ENCODE peak calls at places on chromosomes 6 and 20, in six cellular contexts. One of them, this sample, is unnamed.

GRCh38 chr6:90653750-90654149 is 66.9 kb upstream of the MAP3K7 start:
- DNase-seq in dorsolateral prefrontal cortex: no peak
- DNase-seq in left ventricle myocardium inferior: no peak
- DNase-seq in WTC11: no peak
- DNase-seq in K562: no peak
- DNase-seq in CD8-positive, alpha-beta T cell: no peak
- DNase-seq in this sample: no peak

GRCh38 chr6:100116409-100117194 is 122.6 kb upstream of the MCHR2 start:
- DNase-seq in CD8-positive, alpha-beta T cell: no peak
- DNase-seq in left ventricle myocardium inferior: no peak
- DNase-seq in WTC11: peak; percentile 43
- DNase-seq in dorsolateral prefrontal cortex: peak; percentile 11
- DNase-seq in K562: peak; percentile 19
- DNase-seq in this sample: peak; percentile 55

GRCh38 chr6:13724174-13724573 is 12.5 kb upstream of the RANBP9 start:
- DNase-seq in K562: no peak
- DNase-seq in dorsolateral prefrontal cortex: no peak
- DNase-seq in left ventricle myocardium inferior: no peak
- DNase-seq in WTC11: no peak
- DNase-seq in CD8-positive, alpha-beta T cell: no peak
- DNase-seq in this sample: no peak

GRCh38 chr20:47857994-47858557 is 72.8 kb upstream of the SULF2 start:
- DNase-seq in left ventricle myocardium inferior: no peak
- DNase-seq in CD8-positive, alpha-beta T cell: no peak
- DNase-seq in WTC11: no peak
- DNase-seq in dorsolateral prefrontal cortex: no peak
- DNase-seq in K562: no peak
- DNase-seq in this sample: no peak

GRCh38 chr20:24242763-24243162 is 226.7 kb upstream of the SYNDIG1 start:
- DNase-seq in left ventricle myocardium inferior: no peak
- DNase-seq in WTC11: no peak
- DNase-seq in K562: no peak
- DNase-seq in dorsolateral prefrontal cortex: no peak
- DNase-seq in CD8-positive, alpha-beta T cell: no peak
- DNase-seq in this sample: no peak

GRCh38 chr20:32582659-32583580 is 2.2 kb downstream of the NOL4L start:
- DNase-seq in dorsolateral prefrontal cortex: no peak
- DNase-seq in K562: peak; percentile 77
- DNase-seq in left ventricle myocardium inferior: peak; percentile 25
- DNase-seq in CD8-positive, alpha-beta T cell: no peak
- DNase-seq in WTC11: peak; percentile 45
- DNase-seq in this sample: peak; percentile 51

GRCh38 chr6:15152720-15153119 is 93.1 kb upstream of the JARID2 start:
- DNase-seq in dorsolateral prefrontal cortex: no peak
- DNase-seq in WTC11: no peak
- DNase-seq in CD8-positive, alpha-beta T cell: no peak
- DNase-seq in left ventricle myocardium inferior: no peak
- DNase-seq in K562: peak; percentile 44
- DNase-seq in this sample: no peak

GRCh38 chr6:144785056-144785455 is 499.9 kb downstream of the UTRN start:
- DNase-seq in left ventricle myocardium inferior: no peak
- DNase-seq in dorsolateral prefrontal cortex: no peak
- DNase-seq in CD8-positive, alpha-beta T cell: no peak
- DNase-seq in WTC11: no peak
- DNase-seq in K562: no peak
- DNase-seq in this sample: no peak

GRCh38 chr6:33744001-33744848 is 2.5 kb downstream of the IP6K3 start:
- DNase-seq in K562: peak; percentile 91
- DNase-seq in WTC11: peak; percentile 84
- DNase-seq in left ventricle myocardium inferior: peak; percentile 68
- DNase-seq in CD8-positive, alpha-beta T cell: peak; percentile 78
- DNase-seq in dorsolateral prefrontal cortex: peak; percentile 79
- DNase-seq in this sample: peak; percentile 80

DNA sequence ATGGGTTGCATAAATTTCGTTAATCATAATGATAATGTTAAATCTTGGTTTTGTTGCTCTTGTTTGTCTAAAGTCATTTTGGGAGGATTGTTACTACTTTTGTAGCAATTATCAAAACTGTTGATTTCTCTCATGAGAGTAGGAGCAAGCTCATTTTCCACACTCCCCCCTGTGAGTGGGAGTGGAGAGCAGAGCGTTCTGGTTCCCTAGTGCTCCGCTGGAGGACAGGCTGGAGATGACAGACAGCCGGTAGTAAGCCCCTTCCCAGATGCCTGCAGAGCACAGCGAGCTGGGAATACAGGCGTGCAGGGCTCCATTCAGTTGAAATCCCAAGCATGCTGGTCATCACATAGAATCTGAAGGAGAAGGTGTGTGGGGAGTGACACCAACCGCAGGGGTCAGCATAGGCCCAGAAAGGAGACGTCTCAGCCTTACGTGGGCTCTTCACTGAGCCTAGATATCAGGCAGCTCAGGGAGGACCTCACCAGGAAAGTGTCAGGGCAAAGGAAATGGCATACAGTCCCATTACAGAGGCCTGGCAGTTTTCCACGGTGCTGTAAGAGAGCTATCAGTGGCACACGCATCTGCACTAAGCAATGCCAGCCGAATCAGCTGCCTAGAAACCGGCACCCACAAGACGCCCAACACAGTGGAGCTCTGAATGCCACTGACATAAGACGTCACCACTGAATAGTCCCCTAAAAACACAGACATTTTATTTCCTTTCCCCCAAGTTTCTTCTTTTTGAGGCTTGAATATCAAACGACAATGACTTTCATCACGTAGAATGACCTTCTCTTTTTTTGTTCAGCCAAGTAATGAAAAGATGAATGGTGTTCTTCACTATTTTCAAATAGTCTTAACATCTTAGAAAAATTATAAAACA is 89.2 kb upstream of the FOXQ1 start:
- DNase-seq in dorsolateral prefrontal cortex: no peak
- DNase-seq in K562: no peak
- DNase-seq in CD8-positive, alpha-beta T cell: no peak
- DNase-seq in left ventricle myocardium inferior: peak; percentile 52
- DNase-seq in WTC11: no peak
- DNase-seq in this sample: no peak
- TF ChIP-seq CTCF in dorsolateral prefrontal cortex: no peak
- TF ChIP-seq CTCF in K562: no peak
- TF ChIP-seq CTCF in CD8-positive, alpha-beta T cell: no peak
- TF ChIP-seq CTCF in left ventricle myocardium inferior: no peak
- TF ChIP-seq CTCF in WTC11: no peak
- TF ChIP-seq CTCF in this sample: no peak

GRCh38 chr6:41709375-41709774 is 26.0 kb downstream of the TFEB start:
- DNase-seq in left ventricle myocardium inferior: no peak
- DNase-seq in dorsolateral prefrontal cortex: no peak
- DNase-seq in K562: no peak
- DNase-seq in CD8-positive, alpha-beta T cell: no peak
- DNase-seq in WTC11: no peak
- DNase-seq in this sample: no peak
- TF ChIP-seq CTCF in left ventricle myocardium inferior: no peak
- TF ChIP-seq CTCF in dorsolateral prefrontal cortex: no peak
- TF ChIP-seq CTCF in K562: no peak
- TF ChIP-seq CTCF in CD8-positive, alpha-beta T cell: no peak
- TF ChIP-seq CTCF in WTC11: no peak
- TF ChIP-seq CTCF in this sample: no peak

DNA sequence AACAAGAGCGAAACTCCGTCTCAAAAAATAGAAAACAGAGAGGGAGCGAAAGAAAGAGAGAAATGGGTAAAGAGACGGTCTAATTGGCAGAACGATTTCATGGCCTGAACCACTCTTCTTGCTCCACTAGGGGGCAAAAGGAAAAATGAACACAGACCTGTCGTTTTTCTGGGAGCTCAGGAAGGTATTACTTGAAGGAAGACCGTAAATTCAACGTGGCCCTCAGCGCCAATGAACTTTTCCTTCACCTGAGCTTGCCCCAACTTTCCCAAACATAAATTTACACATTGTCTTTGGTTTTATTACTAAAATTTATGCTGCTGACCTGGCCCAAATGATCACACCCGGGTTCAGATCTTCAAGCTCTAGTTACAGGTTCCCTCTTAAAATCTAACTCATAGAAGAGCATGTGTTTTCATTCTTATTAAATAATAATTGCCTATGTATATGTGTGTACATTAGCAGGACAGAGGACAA is 67.3 kb downstream of the ATP9A start:
- DNase-seq in K562: peak; percentile 43
- DNase-seq in CD8-positive, alpha-beta T cell: no peak
- DNase-seq in left ventricle myocardium inferior: no peak
- DNase-seq in dorsolateral prefrontal cortex: peak; percentile 41
- DNase-seq in WTC11: peak; percentile 35
- DNase-seq in this sample: peak; percentile 34
- TF ChIP-seq CTCF in K562: peak; percentile 53
- TF ChIP-seq CTCF in CD8-positive, alpha-beta T cell: peak; percentile 40
- TF ChIP-seq CTCF in left ventricle myocardium inferior: peak; percentile 70
- TF ChIP-seq CTCF in dorsolateral prefrontal cortex: peak; percentile 75
- TF ChIP-seq CTCF in WTC11: peak; percentile 71
- TF ChIP-seq CTCF in this sample: peak; percentile 92

DNA sequence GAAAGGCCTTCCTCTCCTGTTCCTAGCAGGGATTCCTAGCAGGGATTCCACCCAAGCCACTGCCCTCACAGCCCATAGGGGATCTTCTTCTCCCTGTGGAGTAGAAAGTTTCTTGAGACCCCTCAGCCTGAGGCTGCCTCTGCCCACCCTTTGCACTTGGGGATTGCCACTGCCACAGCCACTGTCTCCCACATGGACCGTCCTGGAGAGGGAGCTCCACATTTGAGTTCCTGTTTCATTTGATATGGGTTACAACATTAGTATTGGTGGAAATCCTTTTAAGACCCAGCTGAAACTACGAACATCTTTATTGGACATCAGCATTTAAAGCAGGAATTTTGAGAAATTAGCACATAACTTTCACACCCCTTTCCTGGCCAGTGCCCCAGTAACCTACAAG is 25.6 kb downstream of the HLA-G start:
- DNase-seq in WTC11: no peak
- DNase-seq in K562: no peak
- DNase-seq in dorsolateral prefrontal cortex: no peak
- DNase-seq in left ventricle myocardium inferior: no peak
- DNase-seq in CD8-positive, alpha-beta T cell: no peak
- DNase-seq in this sample: no peak
- TF ChIP-seq CTCF in WTC11: no peak
- TF ChIP-seq CTCF in K562: no peak
- TF ChIP-seq CTCF in dorsolateral prefrontal cortex: no peak
- TF ChIP-seq CTCF in left ventricle myocardium inferior: peak; percentile 33
- TF ChIP-seq CTCF in CD8-positive, alpha-beta T cell: no peak
- TF ChIP-seq CTCF in this sample: no peak

GRCh38 chr6:72245565-72245964 is 359.2 kb downstream of the RIMS1 start:
- DNase-seq in K562: no peak
- DNase-seq in dorsolateral prefrontal cortex: no peak
- DNase-seq in left ventricle myocardium inferior: no peak
- DNase-seq in WTC11: peak; percentile 15
- DNase-seq in CD8-positive, alpha-beta T cell: no peak
- DNase-seq in this sample: no peak

GRCh38 chr6:72248621-72249020 is 362.3 kb downstream of the RIMS1 start:
- DNase-seq in left ventricle myocardium inferior: no peak
- DNase-seq in K562: no peak
- DNase-seq in WTC11: no peak
- DNase-seq in dorsolateral prefrontal cortex: no peak
- DNase-seq in CD8-positive, alpha-beta T cell: no peak
- DNase-seq in this sample: no peak

GRCh38 chr6:72250664-72251063 is 364.3 kb downstream of the RIMS1 start:
- DNase-seq in CD8-positive, alpha-beta T cell: no peak
- DNase-seq in dorsolateral prefrontal cortex: no peak
- DNase-seq in K562: no peak
- DNase-seq in WTC11: no peak
- DNase-seq in left ventricle myocardium inferior: no peak
- DNase-seq in this sample: no peak

DNA sequence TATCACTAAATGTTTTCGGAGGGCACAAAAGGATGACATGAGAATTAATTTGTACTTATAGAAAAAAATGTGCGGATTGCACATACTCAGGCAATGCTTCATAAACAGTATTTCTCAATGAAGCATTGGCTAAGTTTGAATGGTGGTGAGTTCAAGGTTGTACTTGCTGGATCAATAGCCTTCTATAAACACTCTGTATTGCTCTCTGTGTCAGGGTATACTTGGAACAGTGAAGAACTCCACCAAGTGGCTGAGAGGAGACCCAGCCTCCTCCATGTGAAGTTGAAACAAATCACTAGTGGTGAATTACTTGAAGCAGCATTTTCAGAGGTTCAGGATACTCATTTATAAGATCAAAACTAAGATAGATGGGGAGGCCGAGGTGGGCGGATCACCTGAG is 360.6 kb downstream of the RIMS1 start:
- DNase-seq in dorsolateral prefrontal cortex: no peak
- DNase-seq in CD8-positive, alpha-beta T cell: no peak
- DNase-seq in K562: no peak
- DNase-seq in left ventricle myocardium inferior: no peak
- DNase-seq in WTC11: no peak
- DNase-seq in this sample: no peak
- TF ChIP-seq CTCF in dorsolateral prefrontal cortex: no peak
- TF ChIP-seq CTCF in CD8-positive, alpha-beta T cell: no peak
- TF ChIP-seq CTCF in K562: no peak
- TF ChIP-seq CTCF in left ventricle myocardium inferior: no peak
- TF ChIP-seq CTCF in WTC11: no peak
- TF ChIP-seq CTCF in this sample: no peak

DNA sequence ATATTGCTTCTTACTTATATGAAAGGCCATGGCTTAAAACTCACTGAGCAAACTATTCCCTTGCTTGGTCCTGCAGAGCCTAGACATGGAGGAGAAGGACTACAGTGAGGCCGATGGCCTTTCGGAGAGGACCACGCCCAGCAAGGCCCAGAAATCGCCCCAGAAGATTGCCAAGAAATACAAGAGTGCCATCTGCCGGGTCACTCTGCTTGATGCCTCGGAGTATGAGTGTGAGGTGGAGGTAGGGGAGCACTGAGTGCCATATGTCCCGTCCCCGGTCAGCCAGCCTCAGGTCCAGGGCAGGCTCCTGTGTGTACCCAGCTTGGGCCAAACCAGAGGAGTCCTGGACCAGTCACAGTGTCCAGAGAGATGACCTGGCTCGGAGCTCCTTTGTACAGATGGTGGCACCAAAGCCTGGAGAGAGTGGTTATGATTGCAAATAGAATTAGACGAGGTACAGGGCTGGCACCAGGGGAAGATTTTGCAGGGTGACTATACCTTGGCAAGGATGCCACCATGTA is 21.0 kb downstream of the EPB41L1 start:
- DNase-seq in left ventricle myocardium inferior: no peak
- DNase-seq in dorsolateral prefrontal cortex: peak; percentile 94
- DNase-seq in K562: no peak
- DNase-seq in CD8-positive, alpha-beta T cell: no peak
- DNase-seq in WTC11: no peak
- DNase-seq in this sample: no peak
- TF ChIP-seq CTCF in left ventricle myocardium inferior: no peak
- TF ChIP-seq CTCF in dorsolateral prefrontal cortex: no peak
- TF ChIP-seq CTCF in K562: peak; percentile 39
- TF ChIP-seq CTCF in CD8-positive, alpha-beta T cell: no peak
- TF ChIP-seq CTCF in WTC11: no peak
- TF ChIP-seq CTCF in this sample: no peak

GRCh38 chr6:29553268-29554057 is 6.1 kb downstream of the UBD start:
- DNase-seq in CD8-positive, alpha-beta T cell: peak; percentile 17
- DNase-seq in left ventricle myocardium inferior: peak; percentile 73
- DNase-seq in K562: no peak
- DNase-seq in dorsolateral prefrontal cortex: peak; percentile 5
- DNase-seq in WTC11: peak; percentile 84
- DNase-seq in this sample: peak; percentile 71
- TF ChIP-seq CTCF in CD8-positive, alpha-beta T cell: no peak
- TF ChIP-seq CTCF in left ventricle myocardium inferior: peak; percentile 21
- TF ChIP-seq CTCF in K562: peak; percentile 27
- TF ChIP-seq CTCF in dorsolateral prefrontal cortex: no peak
- TF ChIP-seq CTCF in WTC11: no peak
- TF ChIP-seq CTCF in this sample: no peak

DNA sequence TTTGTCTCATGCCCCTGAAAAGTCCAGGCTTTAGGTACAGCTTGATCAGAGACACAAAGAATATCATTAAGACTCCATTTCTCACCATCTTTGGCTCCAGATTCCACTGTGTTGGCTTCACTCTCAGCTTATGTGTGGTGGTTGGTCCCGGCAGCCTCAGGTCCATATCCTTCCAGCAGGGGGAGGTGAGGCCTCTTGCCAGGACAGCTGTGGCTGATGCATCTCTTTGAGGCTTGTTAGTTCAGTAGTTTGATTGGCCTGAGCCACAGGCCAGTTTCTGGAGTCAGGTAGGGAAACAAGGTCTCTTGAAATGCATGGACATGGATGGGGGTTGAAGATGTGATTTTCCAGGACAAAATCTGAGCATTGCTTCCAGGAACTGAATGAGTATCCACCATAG is 62.4 kb downstream of the JAG1 start:
- DNase-seq in CD8-positive, alpha-beta T cell: no peak
- DNase-seq in left ventricle myocardium inferior: peak; percentile 63
- DNase-seq in K562: peak; percentile 16
- DNase-seq in dorsolateral prefrontal cortex: no peak
- DNase-seq in WTC11: peak; percentile 78
- DNase-seq in this sample: peak; percentile 63
- TF ChIP-seq CTCF in CD8-positive, alpha-beta T cell: no peak
- TF ChIP-seq CTCF in left ventricle myocardium inferior: peak; percentile 72
- TF ChIP-seq CTCF in K562: peak; percentile 21
- TF ChIP-seq CTCF in dorsolateral prefrontal cortex: peak; percentile 36
- TF ChIP-seq CTCF in WTC11: peak; percentile 39
- TF ChIP-seq CTCF in this sample: peak; percentile 56

This sample was measured in endothelial cell.